ENCODE peak calls at places on chromosomes 13 and 19, in nine cellular contexts. One of them, this sample, is unnamed.
A peak's percentile ranks its signal among the peaks of the same experiment; 100 is the strongest.

GRCh38 chr13:101700598-101700997 is 248.1 kb downstream of the ITGBL1 start:
- DNase-seq in substantia nigra: no peak
- DNase-seq in lung microvascular endothelial cell: no peak
- DNase-seq in aorta: no peak
- DNase-seq in NCI-H1092: no peak
- DNase-seq in anterior cingulate cortex: no peak
- DNase-seq in nephron progenitor cell: no peak
- DNase-seq in fibroblast of lung: peak; percentile 83
- DNase-seq in amniotic stem cell: no peak
- DNase-seq in this sample: no peak

GRCh38 chr13:112113355-112113754 is 46.4 kb downstream of the SOX1 start:
- DNase-seq in aorta: no peak
- DNase-seq in substantia nigra: no peak
- DNase-seq in anterior cingulate cortex: no peak
- DNase-seq in amniotic stem cell: no peak
- DNase-seq in NCI-H1092: no peak
- DNase-seq in fibroblast of lung: no peak
- DNase-seq in lung microvascular endothelial cell: no peak
- DNase-seq in nephron progenitor cell: no peak
- DNase-seq in this sample: no peak

GRCh38 chr13:32592082-32592481 is 5.8 kb downstream of the PDS5B start:
- DNase-seq in substantia nigra: no peak
- DNase-seq in amniotic stem cell: no peak
- DNase-seq in lung microvascular endothelial cell: no peak
- DNase-seq in nephron progenitor cell: no peak
- DNase-seq in fibroblast of lung: no peak
- DNase-seq in anterior cingulate cortex: no peak
- DNase-seq in aorta: no peak
- DNase-seq in NCI-H1092: no peak
- DNase-seq in this sample: no peak

GRCh38 chr19:13208131-13208963 is 58.1 kb downstream of the IER2 start:
- DNase-seq in nephron progenitor cell: peak; percentile 40
- DNase-seq in fibroblast of lung: peak; percentile 88
- DNase-seq in NCI-H1092: no peak
- DNase-seq in aorta: no peak
- DNase-seq in anterior cingulate cortex: no peak
- DNase-seq in lung microvascular endothelial cell: peak; percentile 78
- DNase-seq in amniotic stem cell: peak; percentile 11
- DNase-seq in substantia nigra: no peak
- DNase-seq in this sample: no peak

GRCh38 chr19:13762635-13763235 is 1.6 kb upstream of the MRI1 start:
- DNase-seq in aorta: no peak
- DNase-seq in substantia nigra: no peak
- DNase-seq in nephron progenitor cell: no peak
- DNase-seq in anterior cingulate cortex: no peak
- DNase-seq in amniotic stem cell: no peak
- DNase-seq in lung microvascular endothelial cell: no peak
- DNase-seq in NCI-H1092: no peak
- DNase-seq in fibroblast of lung: no peak
- DNase-seq in this sample: no peak

GRCh38 chr19:3433805-3434540 is 46.4 kb downstream of the SMIM24 start:
- DNase-seq in lung microvascular endothelial cell: no peak
- DNase-seq in NCI-H1092: no peak
- DNase-seq in fibroblast of lung: no peak
- DNase-seq in aorta: no peak
- DNase-seq in amniotic stem cell: no peak
- DNase-seq in nephron progenitor cell: no peak
- DNase-seq in substantia nigra: no peak
- DNase-seq in anterior cingulate cortex: no peak
- DNase-seq in this sample: no peak

GRCh38 chr19:33403973-33404304 is 30.4 kb downstream of the CEBPG start:
- DNase-seq in lung microvascular endothelial cell: no peak
- DNase-seq in nephron progenitor cell: no peak
- DNase-seq in NCI-H1092: no peak
- DNase-seq in anterior cingulate cortex: no peak
- DNase-seq in amniotic stem cell: no peak
- DNase-seq in substantia nigra: no peak
- DNase-seq in aorta: no peak
- DNase-seq in fibroblast of lung: no peak
- DNase-seq in this sample: no peak

GRCh38 chr13:41457589-41458186 is 338 bp downstream of the RGCC start:
- DNase-seq in nephron progenitor cell: peak; percentile 42
- DNase-seq in lung microvascular endothelial cell: peak; percentile 7
- DNase-seq in aorta: no peak
- DNase-seq in anterior cingulate cortex: no peak
- DNase-seq in amniotic stem cell: no peak
- DNase-seq in NCI-H1092: no peak
- DNase-seq in fibroblast of lung: no peak
- DNase-seq in substantia nigra: no peak
- DNase-seq in this sample: no peak

GRCh38 chr13:77318741-77319140 is 8.2 kb downstream of the MYCBP2 start:
- DNase-seq in lung microvascular endothelial cell: no peak
- DNase-seq in anterior cingulate cortex: no peak
- DNase-seq in fibroblast of lung: no peak
- DNase-seq in nephron progenitor cell: no peak
- DNase-seq in aorta: no peak
- DNase-seq in substantia nigra: no peak
- DNase-seq in amniotic stem cell: no peak
- DNase-seq in NCI-H1092: no peak
- DNase-seq in this sample: no peak

GRCh38 chr13:41356788-41357187 is 45.7 kb downstream of the NAA16 start:
- DNase-seq in NCI-H1092: no peak
- DNase-seq in anterior cingulate cortex: no peak
- DNase-seq in aorta: no peak
- DNase-seq in nephron progenitor cell: no peak
- DNase-seq in fibroblast of lung: no peak
- DNase-seq in amniotic stem cell: no peak
- DNase-seq in lung microvascular endothelial cell: no peak
- DNase-seq in substantia nigra: no peak
- DNase-seq in this sample: no peak

GRCh38 chr19:38912600-38913514 is 871 bp upstream of the CCER2 start:
- DNase-seq in nephron progenitor cell: no peak
- DNase-seq in substantia nigra: no peak
- DNase-seq in NCI-H1092: no peak
- DNase-seq in amniotic stem cell: no peak
- DNase-seq in fibroblast of lung: no peak
- DNase-seq in lung microvascular endothelial cell: no peak
- DNase-seq in anterior cingulate cortex: no peak
- DNase-seq in aorta: no peak
- DNase-seq in this sample: no peak

GRCh38 chr19:6002591-6002990 is 24.7 kb upstream of the RANBP3 start:
- DNase-seq in anterior cingulate cortex: no peak
- DNase-seq in amniotic stem cell: no peak
- DNase-seq in fibroblast of lung: no peak
- DNase-seq in NCI-H1092: no peak
- DNase-seq in lung microvascular endothelial cell: no peak
- DNase-seq in nephron progenitor cell: no peak
- DNase-seq in substantia nigra: no peak
- DNase-seq in aorta: no peak
- DNase-seq in this sample: no peak